ENCODE peak calls at places on chromosomes 3 and 15, in ten cellular contexts. Y is fibroblast of villous mesenchyme; O is psoas muscle; S is endothelial cell of umbilical vein; I is AG04450; C is adrenal gland; T is heart left ventricle; Q is foreskin fibroblast; P is bronchial epithelial cell; H is CD8-positive, alpha-beta T cell. W is an unnamed sample.

GRCh38 chr15:75059607-75060006 is 36.2 kb downstream of the PPCDC start:
- DNase-seq in T (no peak), Y (no peak), O (no peak), S (no peak), H (no peak), C (peak; percentile 8), Q (no peak), P (no peak), I (no peak), W (no peak)

GRCh38 chr3:42055291-42055690 is 35.9 kb upstream of the TRAK1 start:
- DNase-seq in Q (peak; percentile 79), H (no peak), C (no peak), S (no peak), T (no peak), O (no peak), P (peak; percentile 98), I (no peak), Y (peak; percentile 87), W (peak; percentile 91)

GRCh38 chr3:174162550-174162949 is 696.6 kb upstream of the NAALADL2 start:
- DNase-seq in P (peak; percentile 53), Q (peak; percentile 74), C (no peak), I (no peak), S (no peak), T (no peak), H (no peak), O (no peak), Y (peak; percentile 4), W (no peak)

GRCh38 chr15:28936081-28936480 is 50.3 kb downstream of the APBA2 start:
- DNase-seq in I (no peak), Y (no peak), O (no peak), S (no peak), T (no peak), H (no peak), C (no peak), Q (no peak), P (no peak), W (no peak)

GRCh38 chr3:53750253-53751210 is 95.7 kb downstream of the CHDH start:
- DNase-seq in Y (no peak), P (no peak), I (no peak), Q (no peak), T (no peak), C (no peak), H (peak; percentile 9), O (no peak), S (no peak), W (no peak)

GRCh38 chr3:179083977-179084376 is 12.4 kb upstream of the ZMAT3 start:
- DNase-seq in Q (no peak), C (no peak), O (no peak), H (no peak), I (no peak), Y (no peak), S (no peak), P (no peak), T (no peak), W (no peak)

GRCh38 chr15:78638658-78639314 is 2.2 kb downstream of the CHRNB4 start:
- DNase-seq in P (peak; percentile 29), T (no peak), Y (peak; percentile 45), I (no peak), S (peak; percentile 35), H (peak; percentile 28), C (peak; percentile 70), O (no peak), Q (peak; percentile 57), W (peak; percentile 56)

GRCh38 chr3:88985491-88985890 is 121.9 kb upstream of the EPHA3 start:
- DNase-seq in I (no peak), T (no peak), P (no peak), Y (peak; percentile 42), C (no peak), H (no peak), O (no peak), Q (peak; percentile 47), S (no peak), W (peak; percentile 85)

GRCh38 chr3:104526901-104527401 is 839.8 kb upstream of the ALCAM start:
- DNase-seq in C (no peak), Y (no peak), S (no peak), H (no peak), T (no peak), O (no peak), P (no peak), I (no peak), Q (no peak), W (no peak)

GRCh38 chr15:37059051-37059450 is 41.3 kb downstream of the MEIS2 start:
- DNase-seq in S (peak; percentile 92), P (peak; percentile 94), Q (peak; percentile 68), C (no peak), Y (peak; percentile 68), H (no peak), O (no peak), I (peak; percentile 73), T (no peak), W (peak; percentile 80)

GRCh38 chr3:150090877-150091276 is 120.2 kb upstream of the PFN2 start:
- DNase-seq in C (no peak), T (no peak), S (no peak), Y (no peak), P (no peak), I (no peak), O (no peak), Q (peak; percentile 35), H (no peak), W (no peak)

GRCh38 chr3:62525276-62525675 is 151.9 kb upstream of the FEZF2 start:
- DNase-seq in T (no peak), S (no peak), I (no peak), O (no peak), Q (peak; percentile 58), Y (no peak), C (no peak), H (no peak), P (peak; percentile 90), W (no peak)

GRCh38 chr3:180179562-180179961 is 142.8 kb upstream of the PEX5L start:
- DNase-seq in H (no peak), I (no peak), T (no peak), P (no peak), Q (no peak), C (no peak), S (no peak), Y (no peak), O (no peak), W (no peak)

GRCh38 chr3:60081381-60082095 is 1031.7 kb upstream of the CFAP20DC start:
- DNase-seq in T (no peak), Q (no peak), C (no peak), H (no peak), P (no peak), Y (no peak), O (no peak), I (no peak), S (no peak), W (no peak)

DNA sequence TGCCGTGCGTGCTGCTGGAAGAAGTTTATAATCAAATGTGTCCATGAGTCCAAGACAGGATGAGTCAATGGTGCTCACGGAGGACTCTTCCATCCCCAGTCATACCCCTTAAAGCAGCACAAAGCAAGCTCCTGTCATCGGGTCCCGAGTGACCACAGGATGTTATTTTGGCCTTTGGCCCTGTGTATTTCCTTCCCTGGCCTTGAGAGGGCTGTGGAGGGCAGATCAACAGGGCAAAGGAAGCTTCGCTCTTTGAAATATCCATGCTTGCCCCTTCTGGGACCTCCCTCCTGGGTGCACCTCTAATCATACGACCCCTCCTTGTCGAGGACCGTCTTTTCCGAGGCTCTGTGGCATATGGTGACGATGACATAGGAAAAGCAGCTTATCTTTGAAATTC is 93.4 kb downstream of the SLCO3A1 start:
- DNase-seq in O (no peak), Y (no peak), Q (no peak), S (no peak), H (no peak), P (no peak), T (no peak), C (no peak), I (no peak), W (no peak)
- TF ChIP-seq CTCF in O (peak; percentile 25), Y (no peak), Q (no peak), S (no peak), H (no peak), P (no peak), T (peak; percentile 10), C (peak; percentile 19), I (no peak), W (no peak)

DNA sequence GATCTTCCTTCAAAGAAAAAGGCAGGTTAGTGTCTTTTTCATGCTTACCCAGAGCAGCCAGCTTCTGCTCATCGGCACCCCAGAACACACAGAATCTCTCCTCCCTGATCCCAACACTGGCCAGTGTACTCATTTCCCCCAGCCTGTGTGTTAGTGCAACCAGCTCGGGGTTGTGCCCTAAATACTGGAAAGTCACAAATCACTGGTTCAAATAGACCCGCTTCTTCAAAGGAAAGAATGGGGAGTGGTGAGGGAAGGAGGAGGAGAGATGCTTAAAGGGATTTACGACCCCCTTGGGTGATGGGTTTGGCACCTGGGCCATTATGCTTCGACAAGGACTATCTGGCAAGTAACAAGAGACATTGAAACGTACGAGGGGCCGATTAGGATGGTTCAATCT is 114.0 kb downstream of the FOXB1 start:
- DNase-seq in S (no peak), O (no peak), H (no peak), Y (no peak), C (no peak), I (no peak), Q (no peak), T (no peak), P (no peak), W (no peak)
- H3K4me3 ChIP-seq in S (no peak overlapping the region), O (no peak overlapping the region), H (no peak overlapping the region), Y (no peak overlapping the region), C (no peak overlapping the region), I (no peak overlapping the region), Q (no peak overlapping the region), T (no peak overlapping the region), P (no peak overlapping the region), W (no peak overlapping the region)

GRCh38 chr15:33201376-33202189 is 7.1 kb upstream of the FMN1 start:
- DNase-seq in C (peak; percentile 67), I (no peak), Q (peak; percentile 46), T (no peak), S (peak; percentile 21), H (peak; percentile 25), Y (peak; percentile 34), O (peak; percentile 68), P (peak; percentile 93), W (peak; percentile 28)
- TF ChIP-seq CTCF in C (no peak), I (peak; percentile 11), Q (no peak), T (no peak), S (no peak), H (no peak), Y (peak; percentile 3), O (peak; percentile 31), P (peak; percentile 52), W (peak; percentile 37)

GRCh38 chr3:111735912-111736311 is 123.2 kb upstream of the PHLDB2 start:
- DNase-seq in Y (no peak), H (no peak), I (no peak), T (no peak), C (no peak), Q (no peak), P (no peak), S (no peak), O (no peak), W (no peak)

GRCh38 chr3:111737712-111738097 is 121.4 kb upstream of the PHLDB2 start:
- DNase-seq in T (no peak), C (peak; percentile 53), Y (peak; percentile 99), O (no peak), H (no peak), I (peak; percentile 92), S (no peak), Q (peak; percentile 85), P (peak; percentile 91), W (peak; percentile 100)

GRCh38 chr3:111738238-111738637 is 120.8 kb upstream of the PHLDB2 start:
- DNase-seq in T (no peak), Y (peak; percentile 47), P (no peak), H (no peak), O (no peak), I (no peak), S (no peak), Q (no peak), C (no peak), W (peak; percentile 61)

GRCh38 chr3:111738790-111739189 is 120.3 kb upstream of the PHLDB2 start:
- DNase-seq in O (no peak), S (no peak), P (no peak), T (no peak), I (no peak), Y (no peak), C (no peak), H (no peak), Q (no peak), W (no peak)

GRCh38 chr3:111737056-111737711 is 121.9 kb upstream of the PHLDB2 start:
- DNase-seq in C (peak; percentile 30), H (no peak), Q (no peak), T (peak; percentile 78), S (peak; percentile 18), Y (no peak), I (no peak), P (no peak), O (peak; percentile 53), W (peak; percentile 33)
- H3K4me3 ChIP-seq in C (no peak overlapping the region), H (no peak overlapping the region), Q (no peak overlapping the region), T (no peak overlapping the region), S (no peak overlapping the region), Y (no peak overlapping the region), I (no peak overlapping the region), P (no peak overlapping the region), O (no peak overlapping the region), W (no peak overlapping the region)